ENCODE peak calls at places on chromosomes 13 and 19, in five cellular contexts. O is NCI-H1092 treated with DMSO at 0.1 percent for 48 hours, U is Right ventricle myocardium inferior, B is MV-4-11, N is HT1080. M is an unnamed sample.

GRCh38 chr13:80173224-80173623 is 167.7 kb downstream of the SPRY2 start:
- DNase-seq in O (no peak), U (no peak), B (peak), N (no peak), M (no peak)

GRCh38 chr13:29868581-29868980 is 18.2 kb upstream of the UBL3 start:
- DNase-seq in O (no peak), U (no peak), B (no peak), N (no peak), M (no peak)

GRCh38 chr13:104522235-104523072 is 1456.2 kb upstream of the SLC10A2 start:
- DNase-seq in O (no peak), U (peak), B (no peak), N (no peak), M (no peak)

GRCh38 chr19:36030264-36031148 is 2.2 kb downstream of the CLIP3 start:
- DNase-seq in O (no peak), U (no peak), B (no peak), N (no peak), M (no peak)

GRCh38 chr19:32876919-32877285 is 7.3 kb upstream of the SLC7A9 start:
- DNase-seq in O (no peak), U (peak), B (no peak), N (peak), M (peak)

GRCh38 chr13:76980075-76980718 is 11.7 kb upstream of the CLN5 start:
- DNase-seq in O (peak), U (peak), B (peak), N (peak), M (peak)

GRCh38 chr19:5775668-5776309 is 8.8 kb downstream of the PRR22 start:
- DNase-seq in O (no peak), U (no peak), B (no peak), N (peak), M (no peak)

GRCh38 chr19:7968796-7969559 is 25.5 kb upstream of the TIMM44 start:
- DNase-seq in O (no peak), U (no peak), B (no peak), N (no peak), M (no peak)

GRCh38 chr19:49911381-49912145 is 14.9 kb upstream of the IL4I1 start:
- DNase-seq in O (no peak), U (peak), B (peak), N (no peak), M (no peak)

GRCh38 chr13:80336335-80336734 is 4.6 kb downstream of the SPRY2 start:
- DNase-seq in O (no peak), U (no peak), B (no peak), N (no peak), M (peak)

GRCh38 chr13:19882231-19882630 is 18.8 kb upstream of the ZMYM5 start:
- DNase-seq in O (no peak), U (no peak), B (no peak), N (no peak), M (no peak)

GRCh38 chr19:12783849-12784393 is 7.4 kb upstream of the JUNB start:
- DNase-seq in O (no peak), U (no peak), B (no peak), N (no peak), M (no peak)

GRCh38 chr19:2215281-2215751 is 20.8 kb downstream of the PLEKHJ1 start:
- DNase-seq in O (no peak), U (no peak), B (no peak), N (no peak), M (no peak)

GRCh38 chr19:29741226-29741625 is 26.2 kb upstream of the C19orf12 start:
- DNase-seq in O (no peak), U (no peak), B (no peak), N (no peak), M (no peak)

GRCh38 chr19:55693336-55693974 is 18.4 kb downstream of the EPN1 start:
- DNase-seq in O (no peak), U (no peak), B (no peak), N (no peak), M (no peak)

GRCh38 chr13:97030705-97031452 is 36.6 kb upstream of the OXGR1 start:
- DNase-seq in O (peak), U (no peak), B (peak), N (peak), M (peak)

GRCh38 chr13:91719033-91719432 is 320.6 kb downstream of the GPC5 start:
- DNase-seq in O (peak), U (no peak), B (no peak), N (peak), M (peak)

GRCh38 chr19:2148482-2149135 is 2.8 kb downstream of the AP3D1 start:
- DNase-seq in O (no peak), U (no peak), B (peak), N (no peak), M (no peak)

GRCh38 chr13:79346300-79346914 is 59.6 kb downstream of the RBM26 start:
- DNase-seq in O (no peak), U (no peak), B (no peak), N (no peak), M (peak)

GRCh38 chr13:26679411-26679810 is 81.2 kb downstream of the GPR12 start:
- DNase-seq in O (no peak), U (no peak), B (no peak), N (peak), M (peak)

GRCh38 chr19:58336216-58336615 is 9.4 kb downstream of the ZSCAN22 start:
- DNase-seq in O (no peak), U (no peak), B (no peak), N (no peak), M (no peak)

GRCh38 chr19:15357906-15358305 is 21.7 kb downstream of the AKAP8 start:
- DNase-seq in O (no peak), U (no peak), B (no peak), N (no peak), M (no peak)

GRCh38 chr19:13794388-13794751 is 873 bp upstream of the ZSWIM4 start:
- DNase-seq in O (no peak), U (no peak), B (peak), N (peak), M (peak)

GRCh38 chr19:6693681-6694080 is 23.7 kb upstream of the TNFSF14 start:
- DNase-seq in O (no peak), U (peak), B (no peak), N (no peak), M (no peak)

GRCh38 chr13:51397262-51397933 is 55.4 kb downstream of the INTS6 start:
- DNase-seq in O (no peak), U (no peak), B (no peak), N (no peak), M (peak)

GRCh38 chr19:35436477-35437141 is 11.4 kb upstream of the FFAR2 start:
- DNase-seq in O (no peak), U (no peak), B (peak), N (peak), M (no peak)